ENCODE peak calls at places on chromosome 12, in six cellular contexts. E is stimulated activated CD4-positive, alpha-beta T cell treated with anti-CD3 and anti-CD28 coated beads, Interleukin-12 subunit alpha, Interleukin-12 subunit beta, amount 100 ng/mL, for 4 hours; C is NCI-H460; J is endothelial cell; P is NCI-H146; K is GM10248. L is an unnamed sample.

GRCh38 chr12:50017047-50017446 is 8.2 kb downstream of the RACGAP1 start:
- DNase-seq in J (no peak), P (no peak), C (peak), K (no peak), E (no peak), L (no peak)

GRCh38 chr12:50043308-50043707 is 14.1 kb upstream of the ASIC1 start:
- DNase-seq in P (no peak), K (no peak), J (no peak), C (no peak), E (no peak), L (no peak)

GRCh38 chr12:94722664-94723063 is 72.3 kb upstream of the TMCC3 start:
- DNase-seq in C (no peak), E (no peak), P (no peak), J (no peak), K (no peak), L (no peak)

GRCh38 chr12:107287436-107288413 is 194.4 kb upstream of the CRY1 start:
- DNase-seq in K (no peak), E (no peak), J (no peak), C (no peak), P (no peak), L (no peak)

GRCh38 chr12:29609431-29610215 is 112.1 kb upstream of the OVCH1 start:
- DNase-seq in C (no peak), J (no peak), P (no peak), E (no peak), K (no peak), L (no peak)

GRCh38 chr12:121516437-121517011 is 64.3 kb downstream of the KDM2B start:
- DNase-seq in K (no peak), P (no peak), C (no peak), E (no peak), J (no peak), L (no peak)

GRCh38 chr12:54162741-54163140 is 26.0 kb downstream of the SMUG1 start:
- DNase-seq in K (no peak), C (no peak), J (no peak), E (no peak), P (no peak), L (no peak)

GRCh38 chr12:31765931-31766330 is 37.1 kb upstream of the AMN1 start:
- DNase-seq in K (no peak), C (no peak), P (no peak), E (no peak), J (no peak), L (no peak)

L was measured in NCI-H748 treated with DMSO at 0.1 percent for 48 hours.